ENCODE peak calls at places on chromosome 4, in eight cellular contexts. Y, I, V, Z, S, O, C and L are unnamed samples.

GRCh38 chr4:29853843-29854242 is 866.3 kb upstream of the PCDH7 start:
- DNase-seq in C (no peak), V (no peak), O (no peak), I (no peak), Y (no peak), S (no peak), Z (no peak), L (no peak)

GRCh38 chr4:87119965-87120364 is 100.5 kb downstream of the KLHL8 start:
- DNase-seq in O (no peak), V (no peak), S (no peak), Y (no peak), I (peak), Z (no peak), C (no peak), L (no peak)

GRCh38 chr4:184416913-184417734 is 57.2 kb downstream of the IRF2 start:
- DNase-seq in I (no peak), Y (no peak), Z (no peak), V (no peak), O (no peak), S (peak), C (no peak), L (no peak)

GRCh38 chr4:5370286-5370685 is 319.0 kb downstream of the STK32B start:
- DNase-seq in S (peak), Y (no peak), O (peak), C (peak), Z (no peak), I (peak), V (no peak), L (no peak)

GRCh38 chr4:40190465-40190864 is 6.4 kb upstream of the RHOH start:
- DNase-seq in Y (no peak), O (no peak), S (no peak), V (no peak), I (no peak), C (no peak), Z (no peak), L (no peak)

GRCh38 chr4:37825943-37826281 is 574 bp upstream of the PGM2 start:
- DNase-seq in O (no peak), Y (no peak), Z (no peak), S (no peak), V (no peak), I (no peak), C (no peak), L (no peak)

GRCh38 chr4:132396636-132397035 is 752.5 kb upstream of the PCDH10 start:
- DNase-seq in C (no peak), V (no peak), S (peak), Y (no peak), I (no peak), O (peak), Z (no peak), L (no peak)

GRCh38 chr4:38568768-38569167 is 95.2 kb upstream of the KLF3 start:
- DNase-seq in Z (no peak), V (no peak), O (no peak), C (no peak), S (no peak), Y (no peak), I (no peak), L (no peak)

GRCh38 chr4:29948451-29948850 is 771.7 kb upstream of the PCDH7 start:
- DNase-seq in O (no peak), Y (no peak), S (no peak), C (no peak), I (no peak), Z (no peak), V (no peak), L (no peak)

GRCh38 chr4:151922811-151923210 is 162.0 kb upstream of the GATB start:
- DNase-seq in I (no peak), O (no peak), V (no peak), C (no peak), Y (no peak), S (no peak), Z (no peak), L (no peak)

GRCh38 chr4:47510506-47511143 is 25.6 kb downstream of the ATP10D start:
- DNase-seq in S (peak), Z (no peak), C (no peak), O (peak), Y (no peak), V (no peak), I (peak), L (peak)

GRCh38 chr4:87141428-87141827 is 79.0 kb downstream of the KLHL8 start:
- DNase-seq in V (no peak), O (no peak), C (no peak), Z (no peak), S (no peak), Y (no peak), I (no peak), L (no peak)

GRCh38 chr4:105895609-105896460 is 564 bp downstream of the NPNT start:
- DNase-seq in O (peak), Y (peak), Z (no peak), S (no peak), I (peak), V (no peak), C (peak), L (no peak)

GRCh38 chr4:106021737-106022410 is 126.6 kb downstream of the NPNT start:
- DNase-seq in O (peak), V (no peak), Y (no peak), I (no peak), C (no peak), Z (no peak), S (no peak), L (no peak)

GRCh38 chr4:7420661-7421040 is 14.1 kb downstream of the PSAPL1 start:
- DNase-seq in O (no peak), C (no peak), Z (no peak), V (no peak), S (no peak), Y (no peak), I (no peak), L (no peak)

GRCh38 chr4:127708985-127709384 is 21.2 kb upstream of the SLC25A31 start:
- DNase-seq in Y (no peak), Z (peak), C (peak), V (peak), O (peak), I (peak), S (peak), L (no peak)

GRCh38 chr4:69697536-69697935 is 44.5 kb upstream of the UGT2A1 start:
- DNase-seq in V (no peak), O (no peak), S (no peak), Y (no peak), Z (no peak), I (peak), C (no peak), L (no peak)

GRCh38 chr4:6493668-6494304 is 21.4 kb upstream of the PPP2R2C start:
- DNase-seq in C (no peak), O (no peak), S (peak), Y (peak), Z (no peak), V (no peak), I (peak), L (no peak)

GRCh38 chr4:78056265-78057129 is 626 bp upstream of the FRAS1 start:
- DNase-seq in C (peak), Z (peak), Y (peak), V (peak), O (peak), I (peak), S (peak), L (peak)
- TF ChIP-seq CTCF in C (no peak), Z (peak), Y (peak), V (peak), O (no peak), I (no peak), S (no peak), L (no peak)

GRCh38 chr4:44545781-44546180 is 97.2 kb upstream of the KCTD8 start:
- DNase-seq in O (no peak), Y (no peak), C (no peak), I (no peak), Z (no peak), V (no peak), S (no peak), L (no peak)
- H3K4me3 ChIP-seq in O (no peak), Y (no peak), C (no peak), I (no peak), Z (no peak), V (no peak), S (no peak), L (no peak)

GRCh38 chr4:121459056-121459455 is 78.2 kb upstream of the QRFPR start:
- DNase-seq in C (no peak), S (no peak), Z (no peak), Y (no peak), O (no peak), I (no peak), V (no peak), L (no peak)

GRCh38 chr4:121457278-121457875 is 76.6 kb upstream of the QRFPR start:
- DNase-seq in V (no peak), S (no peak), I (no peak), Y (peak), C (no peak), O (no peak), Z (no peak), L (no peak)

GRCh38 chr4:121455285-121455684 is 74.5 kb upstream of the QRFPR start:
- DNase-seq in O (no peak), C (no peak), Y (peak), S (no peak), V (no peak), I (no peak), Z (no peak), L (no peak)

GRCh38 chr4:121451310-121451709 is 70.5 kb upstream of the QRFPR start:
- DNase-seq in O (no peak), I (no peak), V (no peak), S (no peak), Z (no peak), Y (no peak), C (no peak), L (no peak)

GRCh38 chr4:121454251-121454979 is 73.6 kb upstream of the QRFPR start:
- DNase-seq in S (no peak), Z (no peak), V (no peak), C (no peak), Y (peak), I (peak), O (no peak), L (no peak)
- TF ChIP-seq CTCF in S (no peak), Z (no peak), V (no peak), C (no peak), Y (no peak), I (no peak), O (no peak), L (no peak)

GRCh38 chr4:138099385-138099784 is 142.8 kb downstream of the SLC7A11 start:
- DNase-seq in V (no peak), C (no peak), Z (no peak), I (peak), O (no peak), Y (no peak), S (no peak), L (no peak)

GRCh38 chr4:138107023-138107422 is 135.1 kb downstream of the SLC7A11 start:
- DNase-seq in Z (no peak), O (no peak), V (no peak), I (no peak), S (no peak), C (no peak), Y (no peak), L (no peak)

GRCh38 chr4:138103597-138104461 is 138.3 kb downstream of the SLC7A11 start:
- DNase-seq in Y (no peak), S (no peak), I (no peak), V (peak), Z (no peak), O (no peak), C (no peak), L (no peak)

DNA sequence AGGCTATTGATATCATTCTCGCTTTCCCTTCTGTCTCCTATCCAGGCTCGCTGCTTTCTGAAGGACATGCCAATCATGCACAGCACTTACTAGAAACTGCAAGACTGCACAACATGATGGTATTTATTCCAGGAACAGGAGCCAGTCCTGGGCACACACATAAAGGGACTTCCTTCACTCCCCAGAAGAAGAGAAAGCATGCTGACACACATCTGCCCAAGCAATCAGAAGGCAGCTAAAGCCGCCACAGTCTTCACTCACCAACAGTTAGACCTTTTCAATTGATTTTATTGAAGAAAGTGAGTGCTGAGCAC is 137.7 kb downstream of the SLC7A11 start:
- DNase-seq in Z (no peak), Y (peak), I (no peak), S (no peak), C (no peak), V (no peak), O (no peak), L (no peak)
- H3K4me3 ChIP-seq in Z (no peak), Y (no peak), I (no peak), S (no peak), C (no peak), V (no peak), O (no peak), L (no peak)

GRCh38 chr4:137532869-137533236 is 559 bp upstream of the PCDH18 start:
- DNase-seq in I (no peak), Z (no peak), V (no peak), Y (no peak), S (no peak), C (no peak), O (peak), L (no peak)

GRCh38 chr4:137529432-137529831 is 2.9 kb downstream of the PCDH18 start:
- DNase-seq in Y (no peak), V (no peak), O (no peak), C (no peak), S (no peak), I (no peak), Z (no peak), L (no peak)

GRCh38 chr4:137530176-137530575 is 2.1 kb downstream of the PCDH18 start:
- DNase-seq in C (no peak), O (peak), Z (no peak), Y (no peak), I (no peak), V (no peak), S (peak), L (no peak)

GRCh38 chr4:137531951-137532868 is at the start of gene PCDH18:
- DNase-seq in Z (peak), V (no peak), O (peak), I (peak), S (peak), Y (peak), C (no peak), L (peak)

GRCh38 chr4:137531121-137531520 is 1.2 kb downstream of the PCDH18 start:
- DNase-seq in Z (no peak), Y (peak), V (no peak), S (peak), C (no peak), I (no peak), O (peak), L (no peak)
- TF ChIP-seq CTCF in Z (peak), Y (peak), V (no peak), S (peak), C (no peak), I (no peak), O (peak), L (no peak)

DNA sequence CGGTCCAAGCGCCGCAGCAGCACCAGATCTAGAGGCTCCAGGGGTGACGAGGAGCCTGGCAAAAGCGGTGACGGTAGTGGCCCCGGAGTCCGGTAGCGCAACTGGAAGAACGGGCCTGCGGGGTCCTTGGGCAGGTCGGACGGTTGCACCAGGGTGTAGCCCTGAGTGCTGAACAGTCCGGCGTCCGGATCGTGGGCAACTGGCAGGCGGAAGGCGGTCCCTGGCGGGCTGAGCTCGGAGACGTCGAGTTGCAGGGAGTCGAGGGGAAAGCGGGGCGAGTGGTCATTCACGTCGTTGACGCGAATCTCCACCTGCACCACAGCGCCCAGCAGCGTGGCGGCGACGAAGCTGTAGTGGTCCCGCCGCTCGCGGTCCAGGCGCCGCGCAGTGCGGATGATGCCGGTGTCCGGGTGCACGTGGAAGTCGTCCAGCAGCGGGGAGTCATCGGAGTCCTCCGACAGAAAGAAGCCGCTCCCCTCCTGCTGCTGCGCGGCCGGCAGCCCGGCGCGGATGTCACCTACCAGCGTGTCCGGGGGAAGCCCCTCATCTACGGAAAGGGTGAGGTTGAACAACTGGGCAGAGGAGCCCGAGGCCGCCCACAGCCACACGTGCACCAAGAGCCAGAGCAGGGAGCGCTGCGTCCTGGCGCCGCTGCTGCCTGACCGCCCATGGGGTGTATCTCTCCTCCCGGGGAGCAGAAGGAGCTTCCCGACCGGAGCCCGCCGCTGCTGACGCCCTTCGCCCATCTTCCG is 834 bp downstream of the DCHS2 start:
- DNase-seq in V (no peak), Z (no peak), Y (peak), C (peak), O (no peak), I (no peak), S (no peak), L (no peak)
- H3K4me3 ChIP-seq in V (no peak), Z (peak), Y (peak), C (peak), O (no peak), I (peak), S (no peak), L (no peak)

DNA sequence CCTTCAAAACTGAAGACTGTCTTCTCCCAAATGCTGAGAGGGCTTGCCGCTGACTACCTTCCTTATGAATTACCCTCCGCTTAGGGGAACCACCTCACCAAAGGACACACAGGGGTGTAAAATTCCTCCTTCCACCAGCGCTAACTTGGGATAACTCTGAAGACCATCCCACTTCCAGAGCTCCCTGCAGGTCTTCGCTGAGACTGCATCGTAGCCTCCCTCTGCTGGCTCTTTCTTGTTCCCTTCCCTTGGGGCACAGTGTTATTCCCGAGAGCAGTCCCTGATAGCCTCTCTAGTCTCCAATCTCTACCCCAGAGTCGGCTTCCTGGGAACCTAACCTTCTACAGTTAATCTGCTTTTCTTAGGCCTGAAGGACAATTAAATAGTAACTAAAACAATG is 725.5 kb upstream of the ATOH1 start:
- DNase-seq in Y (no peak), I (no peak), O (no peak), Z (no peak), C (no peak), S (no peak), V (no peak), L (no peak)
- TF ChIP-seq CTCF in Y (no peak), I (no peak), O (no peak), Z (no peak), C (no peak), S (no peak), V (no peak), L (no peak)

GRCh38 chr4:119628281-119629141 is at the start of gene PDE5A:
- DNase-seq in C (peak), S (peak), Y (peak), O (peak), I (peak), Z (peak), V (peak), L (no peak)
- H3K4me3 ChIP-seq in C (peak), S (peak), Y (peak), O (peak), I (peak), Z (peak), V (peak), L (peak)